ENCODE peak calls at places on chromosomes 2 and 18, in nine cellular contexts. X is spleen, E is BE2C, V is mucosa of descending colon, S is MM.1S, T is upper lobe of right lung, G is endothelial cell of umbilical vein, B is prostate gland, R is uterus. M is an unnamed sample. For H3K4me1 and H3K36me3, the result is how much of the 10 kb centered on the place peaks cover.

GRCh38 chr2:224173882-224174415 is 134.9 kb upstream of the SERPINE2 start:
- DNase-seq in X (no peak), E (no peak), V (no peak), S (no peak), T (no peak), G (no peak), B (no peak), R (no peak), M (no peak)

GRCh38 chr2:3519255-3520190 is at the start of gene ADI1:
- DNase-seq in X (peak), E (peak), V (peak), S (peak), T (peak), G (peak), B (peak), R (peak), M (peak)

GRCh38 chr18:57352271-57352701 is at the start of gene ST8SIA3:
- DNase-seq in X (no peak), E (peak), V (no peak), S (no peak), T (no peak), G (no peak), B (no peak), R (no peak), M (no peak)

GRCh38 chr2:201127570-201127969 is 11.6 kb downstream of the CFLAR start:
- DNase-seq in X (no peak), E (no peak), V (no peak), S (peak), T (no peak), G (peak), B (no peak), R (no peak), M (no peak)

GRCh38 chr18:22872894-22873537 is 60.1 kb upstream of the RBBP8 start:
- DNase-seq in X (no peak), E (no peak), V (no peak), S (peak), T (no peak), G (no peak), B (no peak), R (no peak), M (no peak)

GRCh38 chr2:54665436-54665856 is 58.0 kb upstream of the EML6 start:
- DNase-seq in X (no peak), E (peak), V (no peak), S (peak), T (no peak), G (peak), B (no peak), R (peak), M (no peak)

GRCh38 chr2:196383799-196384198 is 212.4 kb upstream of the STK17B start:
- DNase-seq in X (no peak), E (no peak), V (no peak), S (no peak), T (no peak), G (no peak), B (no peak), R (no peak), M (no peak)

GRCh38 chr2:172496096-172496709 is 59.7 kb upstream of the PDK1 start:
- DNase-seq in X (no peak), E (no peak), V (no peak), S (no peak), T (no peak), G (peak), B (no peak), R (no peak), M (no peak)

GRCh38 chr2:38214209-38214717 is 138.3 kb upstream of the CYP1B1 start:
- DNase-seq in X (no peak), E (peak), V (no peak), S (no peak), T (no peak), G (no peak), B (no peak), R (no peak), M (no peak)

GRCh38 chr18:36493349-36494281 is 196.1 kb downstream of the FHOD3 start:
- DNase-seq in X (no peak), E (no peak), V (no peak), S (no peak), T (no peak), G (no peak), B (no peak), R (no peak), M (peak)

DNA sequence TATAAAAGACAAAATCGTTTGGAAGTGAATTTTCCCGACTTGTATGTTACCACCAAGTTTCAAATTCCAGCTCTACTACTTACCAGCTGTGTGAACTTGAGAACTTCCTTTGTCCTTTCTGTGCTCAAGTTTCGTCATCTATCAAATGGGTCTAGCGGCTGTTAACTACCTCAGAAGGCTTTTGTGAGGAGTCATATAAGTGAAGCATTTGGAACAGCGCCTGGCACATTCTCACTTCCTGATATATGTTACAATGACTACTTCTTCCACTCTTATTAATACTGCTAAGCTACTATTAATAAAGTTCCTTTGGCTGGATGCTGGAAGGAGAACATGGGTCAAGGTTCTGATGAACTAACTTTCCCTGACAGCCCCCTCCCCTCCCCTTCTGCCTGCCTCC is 104.5 kb downstream of the MEIS1 start:
- DNase-seq in X (no peak), E (no peak), V (no peak), S (no peak), T (no peak), G (peak), B (no peak), R (peak), M (no peak)
- H3K4me1 ChIP-seq in X (under half), E (under half), V (under half), S (under half), T (under half), G (under half), B (under half), R (under half), M (half or more)

GRCh38 chr2:186457908-186458307 is 28.2 kb upstream of the ZC3H15 start:
- DNase-seq in X (no peak), E (no peak), V (no peak), S (no peak), T (no peak), G (peak), B (no peak), R (no peak), M (no peak)

GRCh38 chr2:186456941-186457340 is 29.1 kb upstream of the ZC3H15 start:
- DNase-seq in X (no peak), E (no peak), V (no peak), S (no peak), T (no peak), G (no peak), B (no peak), R (no peak), M (no peak)

GRCh38 chr2:186455613-186456012 is 30.4 kb upstream of the ZC3H15 start:
- DNase-seq in X (no peak), E (no peak), V (no peak), S (no peak), T (no peak), G (no peak), B (no peak), R (no peak), M (no peak)

GRCh38 chr2:186460465-186460864 is 25.6 kb upstream of the ZC3H15 start:
- DNase-seq in X (no peak), E (no peak), V (no peak), S (peak), T (no peak), G (peak), B (no peak), R (no peak), M (no peak)

GRCh38 chr2:186459009-186459408 is 27.1 kb upstream of the ZC3H15 start:
- DNase-seq in X (no peak), E (no peak), V (no peak), S (peak), T (no peak), G (peak), B (no peak), R (no peak), M (no peak)
- TF ChIP-seq CTCF in X (no peak), E (peak), V (no peak), S (peak), T (peak), G (peak), B (no peak), R (no peak), M (peak)

GRCh38 chr2:9483107-9483506 is 8.8 kb downstream of the IAH1 start:
- DNase-seq in X (no peak), E (no peak), V (no peak), S (no peak), T (no peak), G (no peak), B (no peak), R (no peak), M (no peak)
- H3K36me3 ChIP-seq in X (half or more), E (half or more), V (under half), S (under half), T (half or more), G (under half), B (under half), R (under half), M (half or more)

GRCh38 chr2:30336978-30337841 is 105.9 kb downstream of the LBH start:
- DNase-seq in X (peak), E (no peak), V (peak), S (peak), T (no peak), G (no peak), B (no peak), R (no peak), M (no peak)

GRCh38 chr2:30339071-30339470 is 107.7 kb downstream of the LBH start:
- DNase-seq in X (no peak), E (no peak), V (no peak), S (no peak), T (no peak), G (no peak), B (no peak), R (no peak), M (no peak)

GRCh38 chr2:30341500-30342267 is 105.4 kb upstream of the LCLAT1 start:
- DNase-seq in X (no peak), E (no peak), V (no peak), S (no peak), T (no peak), G (no peak), B (no peak), R (no peak), M (no peak)

GRCh38 chr2:30335981-30336538 is 104.7 kb downstream of the LBH start:
- DNase-seq in X (no peak), E (no peak), V (no peak), S (peak), T (no peak), G (no peak), B (no peak), R (no peak), M (no peak)

DNA sequence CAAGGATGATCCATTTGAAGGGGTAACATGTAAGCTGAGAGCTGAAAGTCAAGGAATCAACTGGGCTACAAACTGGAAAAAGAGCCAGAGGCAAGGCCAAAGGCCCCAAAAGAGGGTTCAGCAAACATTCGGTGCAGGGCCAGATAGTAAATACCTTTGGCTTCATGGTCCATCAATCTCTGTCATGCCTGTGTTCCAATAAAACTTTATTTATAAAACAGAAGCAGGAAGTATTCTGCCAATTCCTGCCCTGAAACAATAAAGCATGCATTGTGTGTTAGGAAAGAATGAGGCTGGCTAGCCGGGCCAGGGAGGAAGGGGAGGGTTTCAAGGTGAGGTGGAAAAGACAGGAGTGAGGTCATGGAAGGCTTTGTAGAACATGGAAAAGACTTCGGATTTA is 107.1 kb downstream of the LBH start:
- DNase-seq in X (no peak), E (no peak), V (no peak), S (no peak), T (no peak), G (no peak), B (no peak), R (no peak), M (no peak)
- H3K4me1 ChIP-seq in X (half or more), E (under half), V (under half), S (under half), T (under half), G (under half), B (under half), R (under half), M (under half)

GRCh38 chr2:96117701-96118588 is 1.6 kb upstream of the ADRA2B start:
- DNase-seq in X (peak), E (peak), V (peak), S (peak), T (peak), G (no peak), B (no peak), R (no peak), M (peak)
- TF ChIP-seq CTCF in X (no peak), E (no peak), V (no peak), S (peak), T (no peak), G (no peak), B (no peak), R (no peak), M (no peak)

GRCh38 chr18:2792395-2792794 is 54.4 kb upstream of the EMILIN2 start:
- DNase-seq in X (no peak), E (no peak), V (no peak), S (no peak), T (no peak), G (no peak), B (no peak), R (no peak), M (no peak)

GRCh38 chr18:2787225-2787624 is 59.6 kb upstream of the EMILIN2 start:
- DNase-seq in X (no peak), E (no peak), V (no peak), S (no peak), T (no peak), G (no peak), B (no peak), R (no peak), M (no peak)
- H3K36me3 ChIP-seq in X (half or more), E (under half), V (under half), S (under half), T (half or more), G (under half), B (under half), R (under half), M (half or more)

GRCh38 chr2:42186945-42187632 is 17.9 kb downstream of the EML4 start:
- DNase-seq in X (no peak), E (no peak), V (no peak), S (no peak), T (no peak), G (no peak), B (no peak), R (no peak), M (no peak)
- H3K4me1 ChIP-seq in X (half or more), E (under half), V (under half), S (under half), T (under half), G (under half), B (under half), R (under half), M (under half)

DNA sequence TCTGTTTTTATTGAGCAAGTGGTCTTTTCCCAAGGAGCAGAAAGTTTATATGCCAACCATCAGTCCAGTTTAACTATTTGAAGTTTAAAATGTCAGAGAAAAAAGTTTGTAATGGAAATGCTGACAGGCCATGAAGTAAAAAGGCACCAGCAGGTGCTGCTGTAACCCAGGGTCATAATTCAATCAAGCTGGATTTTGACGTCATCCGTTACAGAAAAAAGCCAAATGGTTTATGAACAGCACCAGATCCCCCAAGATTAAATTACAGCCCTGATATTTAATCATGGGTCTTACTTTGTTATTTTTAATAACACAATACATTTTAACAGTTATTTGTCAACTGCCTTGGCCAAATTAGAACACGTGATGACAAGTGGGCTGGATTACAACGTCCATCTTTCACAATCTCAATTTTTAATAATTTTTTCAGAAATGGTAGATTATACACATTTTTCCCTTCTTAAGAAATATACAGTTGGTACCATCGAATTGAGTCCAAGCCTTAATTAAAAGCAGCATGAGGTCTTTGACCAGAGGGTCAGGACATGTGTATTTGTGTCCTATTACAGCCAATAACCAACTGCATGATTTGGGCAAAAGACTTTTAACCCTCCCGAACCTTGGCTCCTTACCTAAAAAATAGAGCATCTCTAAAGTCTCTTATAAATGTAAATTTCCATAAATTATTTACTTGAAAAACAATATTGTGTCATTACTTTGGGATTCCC is 10.0 kb downstream of the TCF4 start:
- DNase-seq in X (no peak), E (peak), V (no peak), S (no peak), T (no peak), G (no peak), B (no peak), R (no peak), M (no peak)
- TF ChIP-seq CTCF in X (no peak), E (peak), V (no peak), S (no peak), T (no peak), G (no peak), B (no peak), R (no peak), M (no peak)

GRCh38 chr2:233456111-233456510 is 101.8 kb downstream of the DGKD start:
- DNase-seq in X (peak), E (no peak), V (no peak), S (no peak), T (peak), G (no peak), B (no peak), R (no peak), M (no peak)
- H3K36me3 ChIP-seq in X (half or more), E (under half), V (under half), S (under half), T (half or more), G (under half), B (under half), R (under half), M (half or more)

GRCh38 chr2:28547906-28548600 is 52.2 kb downstream of the PLB1 start:
- DNase-seq in X (no peak), E (no peak), V (no peak), S (no peak), T (no peak), G (no peak), B (no peak), R (no peak), M (no peak)
- H3K4me1 ChIP-seq in X (under half), E (under half), V (under half), S (under half), T (under half), G (under half), B (under half), R (under half), M (under half)

M was measured in left ventricle myocardium inferior.